ENCODE peak calls at places on chromosome 4, in seven cellular contexts. One of them, this sample, is unnamed.

GRCh38 chr4:119025440-119025839 is 110.2 kb upstream of the MYOZ2 start:
- DNase-seq in body of pancreas: no peak
- DNase-seq in suprapubic skin: no peak
- DNase-seq in sigmoid colon: no peak
- DNase-seq in MM.1S: no peak
- DNase-seq in GM20000: no peak
- DNase-seq in fibroblast of mammary gland: peak
- DNase-seq in this sample: no peak

GRCh38 chr4:99552872-99553271 is 11.0 kb downstream of the TRMT10A start:
- DNase-seq in body of pancreas: no peak
- DNase-seq in suprapubic skin: no peak
- DNase-seq in sigmoid colon: no peak
- DNase-seq in MM.1S: no peak
- DNase-seq in GM20000: no peak
- DNase-seq in fibroblast of mammary gland: no peak
- DNase-seq in this sample: no peak

GRCh38 chr4:27178066-27178465 is 317.4 kb downstream of the STIM2 start:
- DNase-seq in body of pancreas: no peak
- DNase-seq in suprapubic skin: no peak
- DNase-seq in sigmoid colon: no peak
- DNase-seq in MM.1S: no peak
- DNase-seq in GM20000: no peak
- DNase-seq in fibroblast of mammary gland: peak
- DNase-seq in this sample: no peak

GRCh38 chr4:83011779-83012630 is 1.4 kb upstream of the LIN54 start:
- DNase-seq in body of pancreas: peak
- DNase-seq in suprapubic skin: no peak
- DNase-seq in sigmoid colon: peak
- DNase-seq in MM.1S: peak
- DNase-seq in GM20000: peak
- DNase-seq in fibroblast of mammary gland: peak
- DNase-seq in this sample: peak

GRCh38 chr4:118823471-118823870 is 12.5 kb downstream of the SEC24D start:
- DNase-seq in body of pancreas: peak
- DNase-seq in suprapubic skin: no peak
- DNase-seq in sigmoid colon: no peak
- DNase-seq in MM.1S: no peak
- DNase-seq in GM20000: no peak
- DNase-seq in fibroblast of mammary gland: no peak
- DNase-seq in this sample: no peak

GRCh38 chr4:5024673-5025072 is 5.4 kb upstream of the CYTL1 start:
- DNase-seq in body of pancreas: no peak
- DNase-seq in suprapubic skin: no peak
- DNase-seq in sigmoid colon: no peak
- DNase-seq in MM.1S: no peak
- DNase-seq in GM20000: no peak
- DNase-seq in fibroblast of mammary gland: peak
- DNase-seq in this sample: no peak

GRCh38 chr4:152894673-152895072 is 41.5 kb upstream of the FHDC1 start:
- DNase-seq in body of pancreas: no peak
- DNase-seq in suprapubic skin: no peak
- DNase-seq in sigmoid colon: no peak
- DNase-seq in MM.1S: no peak
- DNase-seq in GM20000: no peak
- DNase-seq in fibroblast of mammary gland: peak
- DNase-seq in this sample: no peak

GRCh38 chr4:578451-579443 is 2.7 kb upstream of the TMEM271 start:
- DNase-seq in body of pancreas: no peak
- DNase-seq in suprapubic skin: no peak
- DNase-seq in sigmoid colon: no peak
- DNase-seq in MM.1S: no peak
- DNase-seq in GM20000: no peak
- DNase-seq in fibroblast of mammary gland: no peak
- DNase-seq in this sample: peak

GRCh38 chr4:5412296-5412695 is 296.1 kb downstream of the EVC2 start:
- DNase-seq in body of pancreas: no peak
- DNase-seq in suprapubic skin: peak
- DNase-seq in sigmoid colon: no peak
- DNase-seq in MM.1S: no peak
- DNase-seq in GM20000: no peak
- DNase-seq in fibroblast of mammary gland: no peak
- DNase-seq in this sample: no peak

GRCh38 chr4:1356181-1356998 is 9.4 kb downstream of the UVSSA start:
- DNase-seq in body of pancreas: peak
- DNase-seq in suprapubic skin: no peak
- DNase-seq in sigmoid colon: no peak
- DNase-seq in MM.1S: no peak
- DNase-seq in GM20000: peak
- DNase-seq in fibroblast of mammary gland: peak
- DNase-seq in this sample: peak

GRCh38 chr4:13888112-13888511 is 260.6 kb upstream of the BOD1L1 start:
- DNase-seq in body of pancreas: no peak
- DNase-seq in suprapubic skin: no peak
- DNase-seq in sigmoid colon: no peak
- DNase-seq in MM.1S: no peak
- DNase-seq in GM20000: no peak
- DNase-seq in fibroblast of mammary gland: peak
- DNase-seq in this sample: no peak

GRCh38 chr4:88335092-88335665 is 43.5 kb upstream of the HERC6 start:
- DNase-seq in body of pancreas: peak
- DNase-seq in suprapubic skin: no peak
- DNase-seq in sigmoid colon: no peak
- DNase-seq in MM.1S: no peak
- DNase-seq in GM20000: no peak
- DNase-seq in fibroblast of mammary gland: peak
- DNase-seq in this sample: no peak

GRCh38 chr4:112704991-112705845 is 68.3 kb downstream of the LARP7 start:
- DNase-seq in body of pancreas: peak
- DNase-seq in suprapubic skin: no peak
- DNase-seq in sigmoid colon: peak
- DNase-seq in MM.1S: no peak
- DNase-seq in GM20000: peak
- DNase-seq in fibroblast of mammary gland: peak
- DNase-seq in this sample: peak

GRCh38 chr4:26510334-26510705 is 20.0 kb upstream of the CCKAR start:
- DNase-seq in body of pancreas: no peak
- DNase-seq in suprapubic skin: no peak
- DNase-seq in sigmoid colon: no peak
- DNase-seq in MM.1S: no peak
- DNase-seq in GM20000: no peak
- DNase-seq in fibroblast of mammary gland: no peak
- DNase-seq in this sample: no peak

GRCh38 chr4:127622923-127623754 is 9.6 kb upstream of the INTU start:
- DNase-seq in body of pancreas: peak
- DNase-seq in suprapubic skin: no peak
- DNase-seq in sigmoid colon: no peak
- DNase-seq in MM.1S: no peak
- DNase-seq in GM20000: peak
- DNase-seq in fibroblast of mammary gland: peak
- DNase-seq in this sample: peak

DNA sequence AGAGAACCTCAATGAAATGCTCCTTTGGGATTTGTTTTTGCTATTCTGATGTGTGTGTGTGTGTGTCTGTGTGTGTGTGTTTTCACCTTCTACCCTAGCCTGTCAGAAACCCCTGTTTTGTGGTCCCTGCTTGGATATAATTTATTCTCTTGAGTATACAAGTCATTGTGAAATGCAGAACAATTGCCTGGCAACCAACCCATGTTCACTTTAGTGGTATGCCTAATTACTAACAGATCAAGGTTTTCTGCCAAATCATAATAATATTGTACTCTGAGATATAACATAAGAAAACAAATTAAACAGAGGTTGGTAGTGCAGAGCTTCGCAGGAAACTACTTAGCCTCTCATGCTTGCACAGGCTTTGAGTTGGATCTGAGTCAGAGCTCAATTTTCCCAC is 7.0 kb upstream of the TET2 start:
- DNase-seq in body of pancreas: no peak
- DNase-seq in suprapubic skin: no peak
- DNase-seq in sigmoid colon: no peak
- DNase-seq in MM.1S: no peak
- DNase-seq in GM20000: no peak
- DNase-seq in fibroblast of mammary gland: peak
- DNase-seq in this sample: no peak
- TF ChIP-seq CTCF in body of pancreas: no peak
- TF ChIP-seq CTCF in suprapubic skin: no peak
- TF ChIP-seq CTCF in sigmoid colon: no peak
- TF ChIP-seq CTCF in MM.1S: no peak
- TF ChIP-seq CTCF in GM20000: no peak
- TF ChIP-seq CTCF in fibroblast of mammary gland: no peak
- TF ChIP-seq CTCF in this sample: no peak

GRCh38 chr4:2963185-2964076 is at the start of the genes GRK4 and NOP14:
- DNase-seq in body of pancreas: peak
- DNase-seq in suprapubic skin: peak
- DNase-seq in sigmoid colon: peak
- DNase-seq in MM.1S: peak
- DNase-seq in GM20000: peak
- DNase-seq in fibroblast of mammary gland: peak
- DNase-seq in this sample: peak
- TF ChIP-seq CTCF in body of pancreas: peak
- TF ChIP-seq CTCF in suprapubic skin: no peak
- TF ChIP-seq CTCF in sigmoid colon: no peak
- TF ChIP-seq CTCF in MM.1S: peak
- TF ChIP-seq CTCF in GM20000: no peak
- TF ChIP-seq CTCF in fibroblast of mammary gland: no peak
- TF ChIP-seq CTCF in this sample: no peak

DNA sequence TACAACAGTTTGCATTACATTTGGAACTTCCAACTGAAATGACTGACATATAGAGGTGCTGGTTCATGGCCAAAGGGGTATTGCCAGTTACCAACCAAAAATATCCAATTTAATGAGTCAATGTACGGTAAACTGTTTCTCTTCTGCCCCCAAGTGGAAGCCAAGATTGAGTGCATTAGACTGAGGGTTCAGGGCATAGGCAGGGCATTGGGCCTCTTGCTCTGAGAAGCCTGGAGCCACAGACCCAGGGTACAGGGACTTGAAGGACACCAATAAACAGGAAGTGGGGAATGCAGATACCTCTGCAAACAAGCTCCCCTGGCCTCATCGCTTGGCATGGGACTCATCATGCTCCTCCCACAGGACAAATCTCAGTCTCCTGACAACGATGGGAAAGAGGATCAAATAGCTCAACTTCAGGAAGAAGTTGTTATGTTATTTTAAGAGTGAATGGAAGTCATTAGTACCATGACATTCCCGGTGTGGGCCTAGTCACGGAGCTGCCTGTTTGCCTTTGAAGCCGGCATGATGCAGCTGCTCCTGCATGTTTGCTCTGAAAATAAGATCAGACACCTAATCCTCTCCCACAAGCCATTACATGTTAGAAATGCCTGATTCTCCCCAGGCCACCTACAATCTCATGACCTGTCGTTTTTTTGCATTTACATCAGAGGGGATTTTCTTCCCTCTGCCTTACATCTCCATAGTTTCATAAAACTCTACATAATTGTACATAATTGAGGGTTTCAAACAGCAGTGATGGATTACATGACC is 224.2 kb downstream of the RCHY1 start:
- DNase-seq in body of pancreas: peak
- DNase-seq in suprapubic skin: no peak
- DNase-seq in sigmoid colon: no peak
- DNase-seq in MM.1S: peak
- DNase-seq in GM20000: peak
- DNase-seq in fibroblast of mammary gland: peak
- DNase-seq in this sample: peak
- TF ChIP-seq CTCF in body of pancreas: peak
- TF ChIP-seq CTCF in suprapubic skin: no peak
- TF ChIP-seq CTCF in sigmoid colon: no peak
- TF ChIP-seq CTCF in MM.1S: peak
- TF ChIP-seq CTCF in GM20000: peak
- TF ChIP-seq CTCF in fibroblast of mammary gland: peak
- TF ChIP-seq CTCF in this sample: peak

DNA sequence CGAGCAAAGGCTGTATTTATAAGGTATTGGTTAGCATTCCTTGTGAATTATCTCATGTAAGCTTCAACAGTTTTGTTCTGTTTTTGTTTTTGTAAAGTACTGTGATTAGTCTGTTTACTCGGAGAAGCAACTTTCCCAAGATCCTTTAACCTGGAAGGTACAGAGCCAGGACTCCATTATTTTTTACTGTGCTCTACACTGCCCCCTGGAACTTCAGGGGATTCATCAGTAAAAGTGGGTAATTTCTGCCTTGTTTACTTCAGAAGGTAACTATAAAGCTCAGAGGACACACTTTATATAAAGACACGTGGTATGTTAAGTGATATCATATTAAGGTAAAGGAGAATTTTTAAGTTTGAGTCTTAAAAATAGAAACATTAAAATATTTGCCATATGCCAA is 124.9 kb downstream of the IQCM start:
- DNase-seq in body of pancreas: no peak
- DNase-seq in suprapubic skin: no peak
- DNase-seq in sigmoid colon: no peak
- DNase-seq in MM.1S: no peak
- DNase-seq in GM20000: no peak
- DNase-seq in fibroblast of mammary gland: no peak
- DNase-seq in this sample: no peak
- TF ChIP-seq CTCF in body of pancreas: no peak
- TF ChIP-seq CTCF in suprapubic skin: no peak
- TF ChIP-seq CTCF in sigmoid colon: no peak
- TF ChIP-seq CTCF in MM.1S: peak
- TF ChIP-seq CTCF in GM20000: no peak
- TF ChIP-seq CTCF in fibroblast of mammary gland: peak
- TF ChIP-seq CTCF in this sample: no peak

DNA sequence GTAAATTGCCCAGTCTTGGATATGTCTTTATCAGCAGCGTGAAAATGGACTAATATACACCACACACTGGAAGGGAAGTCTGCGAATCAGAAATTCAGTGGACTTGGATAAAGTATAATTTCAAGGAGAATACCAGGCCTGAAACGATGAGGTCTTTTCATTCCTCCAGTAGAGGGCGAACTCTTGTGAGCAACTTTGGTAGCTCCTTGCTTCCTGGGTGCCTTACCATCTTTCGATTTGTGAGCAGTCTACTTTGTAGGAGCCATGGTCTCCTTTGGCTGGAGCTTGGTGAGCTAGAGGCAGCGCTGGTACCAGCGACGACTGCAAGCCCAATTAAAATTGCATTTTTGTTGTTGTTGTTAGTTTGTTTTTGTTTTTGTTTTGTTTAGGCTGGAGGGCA is 791.9 kb downstream of the FAT4 start:
- DNase-seq in body of pancreas: no peak
- DNase-seq in suprapubic skin: no peak
- DNase-seq in sigmoid colon: no peak
- DNase-seq in MM.1S: no peak
- DNase-seq in GM20000: no peak
- DNase-seq in fibroblast of mammary gland: peak
- DNase-seq in this sample: no peak
- TF ChIP-seq CTCF in body of pancreas: no peak
- TF ChIP-seq CTCF in suprapubic skin: no peak
- TF ChIP-seq CTCF in sigmoid colon: no peak
- TF ChIP-seq CTCF in MM.1S: peak
- TF ChIP-seq CTCF in GM20000: no peak
- TF ChIP-seq CTCF in fibroblast of mammary gland: peak
- TF ChIP-seq CTCF in this sample: no peak